ENCODE peak calls at places on chromosomes 4 and X, in seven cellular contexts. N is pancreas, G is upper lobe of right lung, I is tibial nerve, V is gastrocnemius medialis, M is endodermal cell, Q is IMR-90. F is an unnamed sample. For H3K36me3 and H3K4me1, the result is how much of the 10 kb centered on the place peaks cover.

GRCh38 chr4:173793937-173794510 is 264.0 kb upstream of the HAND2 start:
- DNase-seq in V (no peak), G (no peak), I (no peak), M (no peak), N (no peak), Q (peak), F (no peak)

GRCh38 chr4:118032691-118033090 is 1.6 kb upstream of the NDST3 start:
- DNase-seq in N (no peak), Q (peak), G (no peak), V (no peak), M (peak), I (no peak), F (no peak)

GRCh38 chr4:139245590-139245989 is 34.4 kb downstream of the MGARP start:
- DNase-seq in N (no peak), M (no peak), I (no peak), Q (peak), V (no peak), G (no peak), F (no peak)

GRCh38 chr4:135741583-135741982 is 1540.0 kb upstream of the PABPC4L start:
- DNase-seq in I (no peak), Q (no peak), V (no peak), M (no peak), N (no peak), G (no peak), F (no peak)

GRCh38 chr4:176525576-176525975 is 205.8 kb downstream of the SPCS3 start:
- DNase-seq in M (no peak), I (no peak), N (no peak), G (no peak), Q (no peak), V (no peak), F (no peak)

GRCh38 chr4:56641494-56642051 is 39.5 kb downstream of the HOPX start:
- DNase-seq in N (no peak), Q (peak), V (no peak), I (no peak), G (no peak), M (no peak), F (no peak)

GRCh38 chrX:261858-262390 is 19.3 kb upstream of the PLCXD1 start:
- DNase-seq in I (no peak), N (no peak), G (no peak), Q (no peak), V (no peak), M (peak), F (no peak)

GRCh38 chrX:56994375-56995270 is 718 bp downstream of the SPIN3 start:
- DNase-seq in M (no peak), G (no peak), I (no peak), V (no peak), Q (peak), N (no peak), F (peak)

GRCh38 chr4:158217763-158218162 is 7.5 kb downstream of the TMEM144 start:
- DNase-seq in V (no peak), I (no peak), Q (no peak), G (no peak), N (no peak), M (no peak), F (no peak)

GRCh38 chr4:41992967-41993857 is 2.9 kb downstream of the SLC30A9 start:
- DNase-seq in Q (no peak), N (no peak), I (no peak), V (no peak), M (no peak), G (no peak), F (no peak)

GRCh38 chr4:176671532-176671931 is 121.2 kb downstream of the VEGFC start:
- DNase-seq in V (no peak), G (no peak), N (no peak), M (no peak), I (no peak), Q (peak), F (peak)

GRCh38 chr4:36235306-36235705 is 9.0 kb downstream of the ARAP2 start:
- DNase-seq in V (no peak), G (no peak), Q (peak), I (no peak), M (peak), N (no peak), F (no peak)

GRCh38 chr4:159206427-159206871 is 103.6 kb downstream of the RAPGEF2 start:
- DNase-seq in N (no peak), V (no peak), G (no peak), M (no peak), Q (peak), I (no peak), F (no peak)

GRCh38 chrX:86887341-86887740 is 630.3 kb upstream of the KLHL4 start:
- DNase-seq in I (no peak), M (no peak), N (no peak), Q (no peak), G (no peak), V (no peak), F (no peak)

GRCh38 chrX:130100180-130100579 is 10.1 kb downstream of the ELF4 start:
- DNase-seq in Q (no peak), I (peak), M (no peak), N (no peak), V (peak), G (no peak), F (peak)

GRCh38 chr4:153713840-153714239 is 29.8 kb downstream of the TLR2 start:
- DNase-seq in Q (peak), G (no peak), I (no peak), M (no peak), N (no peak), V (no peak), F (no peak)

GRCh38 chr4:59369228-59369627 is 1830.9 kb upstream of the ADGRL3 start:
- DNase-seq in G (no peak), Q (no peak), M (no peak), N (no peak), I (no peak), V (no peak), F (no peak)

GRCh38 chrX:42686706-42687105 is 91.3 kb downstream of the PPP1R2C start:
- DNase-seq in G (no peak), M (no peak), I (no peak), V (no peak), N (no peak), Q (no peak), F (no peak)

GRCh38 chr4:106365613-106366012 is 3.0 kb downstream of the GIMD1 start:
- DNase-seq in I (no peak), M (no peak), V (no peak), N (no peak), G (no peak), Q (peak), F (no peak)

GRCh38 chr4:38935391-38936073 is 67.9 kb downstream of the FAM114A1 start:
- DNase-seq in N (no peak), M (no peak), I (no peak), Q (peak), G (no peak), V (no peak), F (no peak)

GRCh38 chr4:141570290-141570689 is 66.1 kb upstream of the IL15 start:
- DNase-seq in V (no peak), M (no peak), Q (no peak), N (no peak), G (no peak), I (no peak), F (no peak)

GRCh38 chr4:4559596-4559995 is 17.7 kb upstream of the STX18 start:
- DNase-seq in V (no peak), I (no peak), M (no peak), G (no peak), Q (peak), N (no peak), F (no peak)

GRCh38 chr4:182448281-182449151 is 205.3 kb downstream of the TENM3 start:
- DNase-seq in I (peak), G (peak), M (peak), V (peak), N (peak), Q (peak), F (peak)

GRCh38 chr4:165209796-165210195 is 2.4 kb downstream of the KLHL2 start:
- DNase-seq in I (no peak), Q (no peak), G (no peak), N (no peak), M (no peak), V (no peak), F (no peak)

DNA sequence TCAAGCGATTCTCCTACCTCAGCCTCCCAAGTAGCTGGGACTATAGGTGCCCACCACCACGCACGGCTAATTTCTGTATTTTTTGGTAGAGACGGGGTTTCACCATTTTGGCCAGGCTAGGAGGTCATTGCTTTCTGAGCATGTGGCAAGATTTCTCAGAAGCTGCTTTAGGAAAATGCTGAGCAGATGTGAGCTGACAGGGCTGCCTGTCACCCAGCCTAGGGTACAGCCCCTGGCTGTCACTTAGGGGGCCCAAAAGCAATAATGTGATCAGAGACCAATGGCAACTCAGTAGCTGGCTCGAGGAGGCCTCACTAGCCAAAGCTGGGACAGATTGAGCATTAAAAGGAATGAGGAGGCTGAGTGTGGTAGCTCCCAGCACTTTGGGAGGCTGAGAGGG is 64.8 kb downstream of the TNIP2 start:
- DNase-seq in G (no peak), I (no peak), V (no peak), Q (no peak), M (no peak), N (no peak), F (no peak)
- H3K36me3 ChIP-seq in G (half or more), I (under half), V (half or more), Q (half or more), M (half or more), N (under half), F (half or more)

GRCh38 chr4:73257995-73258667 is 467 bp downstream of the ANKRD17 start:
- DNase-seq in M (no peak), I (peak), Q (peak), G (no peak), V (peak), N (peak), F (no peak)
- H3K4me1 ChIP-seq in M (under half), I (under half), Q (under half), G (under half), V (half or more), N (under half), F (under half)

GRCh38 chr4:184906480-184907097 is 80.8 kb upstream of the ACSL1 start:
- DNase-seq in Q (no peak), M (no peak), N (no peak), V (no peak), I (no peak), G (no peak), F (no peak)
- TF ChIP-seq CTCF in Q (no peak), M (no peak), N (no peak), V (no peak), I (no peak), G (no peak), F (no peak)

GRCh38 chrX:154352012-154352401 is 22.4 kb downstream of the FLNA start:
- DNase-seq in M (no peak), G (peak), N (no peak), Q (no peak), V (no peak), I (no peak), F (no peak)

GRCh38 chrX:154349979-154350378 is 24.5 kb downstream of the FLNA start:
- DNase-seq in M (no peak), G (no peak), Q (no peak), V (no peak), I (no peak), N (no peak), F (no peak)

GRCh38 chrX:154352466-154352865 is 22.0 kb downstream of the FLNA start:
- DNase-seq in I (no peak), Q (no peak), N (no peak), G (peak), M (no peak), V (no peak), F (no peak)

GRCh38 chrX:154350429-154351182 is 23.8 kb downstream of the FLNA start:
- DNase-seq in M (no peak), G (no peak), V (no peak), N (no peak), Q (no peak), I (no peak), F (no peak)

GRCh38 chrX:154351183-154352011 is 23.0 kb downstream of the FLNA start:
- DNase-seq in I (no peak), G (peak), M (no peak), V (no peak), N (no peak), Q (no peak), F (no peak)
- H3K36me3 ChIP-seq in I (under half), G (half or more), M (half or more), V (under half), N (under half), Q (half or more), F (under half)